ENCODE peak calls at places on chromosomes 12 and 14, in eight cellular contexts. J, R, L, P, H, K, Y and G are unnamed samples. For H3K4me1, the result is how much of the 10 kb centered on the place peaks cover.

GRCh38 chr12:93514853-93515252 is 47.5 kb downstream of the MRPL42 start:
- DNase-seq in H (no peak), L (no peak), K (no peak), J (peak), P (no peak), R (no peak), Y (no peak), G (peak)

GRCh38 chr14:102264355-102264754 is 40.6 kb downstream of the MOK start:
- DNase-seq in H (no peak), J (no peak), L (no peak), Y (no peak), K (no peak), R (no peak), P (no peak), G (no peak)

GRCh38 chr12:62841841-62842240 is 93.1 kb downstream of the PPM1H start:
- DNase-seq in H (no peak), P (no peak), L (no peak), R (no peak), J (no peak), K (no peak), Y (no peak), G (no peak)

GRCh38 chr12:125246346-125246656 is 181.1 kb downstream of the AACS start:
- DNase-seq in H (no peak), Y (no peak), L (no peak), R (no peak), K (no peak), J (no peak), P (no peak), G (no peak)

GRCh38 chr12:81221681-81222080 is 143.8 kb downstream of the ACSS3 start:
- DNase-seq in P (no peak), J (no peak), K (no peak), H (no peak), Y (no peak), R (no peak), L (no peak), G (peak)

GRCh38 chr12:41905703-41906297 is 238.9 kb downstream of the GXYLT1 start:
- DNase-seq in H (no peak), L (no peak), P (no peak), Y (no peak), R (peak), J (no peak), K (no peak), G (no peak)

GRCh38 chr12:92041742-92042141 is 103.9 kb downstream of the BTG1 start:
- DNase-seq in L (peak), Y (no peak), H (peak), K (no peak), R (peak), J (peak), P (no peak), G (no peak)

GRCh38 chr14:104238424-104239184 is 100.2 kb downstream of the KIF26A start:
- DNase-seq in J (no peak), P (no peak), K (no peak), Y (no peak), R (no peak), H (no peak), L (no peak), G (no peak)

GRCh38 chr12:129863938-129864337 is 39.9 kb downstream of the TMEM132D start:
- DNase-seq in H (no peak), Y (no peak), L (no peak), P (no peak), K (no peak), J (no peak), R (peak), G (no peak)

GRCh38 chr12:7937867-7938506 is 2.0 kb upstream of the SLC2A3 start:
- DNase-seq in K (no peak), R (peak), P (no peak), Y (no peak), J (no peak), H (no peak), L (no peak), G (peak)

GRCh38 chr14:32426596-32427408 is 97.7 kb downstream of the AKAP6 start:
- DNase-seq in K (peak), Y (no peak), L (no peak), J (peak), H (no peak), R (no peak), P (no peak), G (no peak)

GRCh38 chr14:37598085-37598972 is 2.9 kb downstream of the TTC6 start:
- DNase-seq in R (peak), J (peak), P (peak), H (no peak), Y (no peak), K (peak), L (no peak), G (no peak)

GRCh38 chr12:120793357-120793756 is 67.7 kb downstream of the ACADS start:
- DNase-seq in P (no peak), H (no peak), R (no peak), K (no peak), L (no peak), Y (no peak), J (no peak), G (no peak)

GRCh38 chr14:56796259-56796658 is 14.0 kb downstream of the OTX2 start:
- DNase-seq in R (peak), J (no peak), P (no peak), L (no peak), H (no peak), Y (no peak), K (peak), G (no peak)

GRCh38 chr12:54489857-54490256 is 7.7 kb upstream of the NCKAP1L start:
- DNase-seq in L (no peak), K (no peak), P (no peak), J (no peak), R (no peak), H (no peak), Y (no peak), G (no peak)

GRCh38 chr12:62523619-62524018 is 57.0 kb downstream of the MON2 start:
- DNase-seq in H (no peak), R (no peak), J (no peak), L (no peak), P (no peak), K (no peak), Y (no peak), G (no peak)

GRCh38 chr12:129566800-129567199 is 337.0 kb downstream of the TMEM132D start:
- DNase-seq in R (no peak), J (no peak), Y (no peak), H (no peak), K (no peak), L (no peak), P (no peak), G (no peak)

GRCh38 chr12:29665107-29665506 is 118.6 kb downstream of the TMTC1 start:
- DNase-seq in Y (no peak), H (no peak), L (no peak), K (no peak), J (no peak), R (no peak), P (no peak), G (no peak)

GRCh38 chr12:12919666-12920435 is 28.5 kb downstream of the GPRC5A start:
- DNase-seq in K (no peak), L (no peak), R (no peak), J (no peak), H (no peak), P (no peak), Y (no peak), G (no peak)

GRCh38 chr14:36646664-36647416 is 14.8 kb upstream of the PAX9 start:
- DNase-seq in R (peak), H (no peak), P (peak), J (no peak), L (no peak), K (peak), Y (no peak), G (peak)

GRCh38 chr12:107610030-107610859 is 75.4 kb upstream of the PWP1 start:
- DNase-seq in P (peak), L (peak), R (peak), K (peak), Y (no peak), H (peak), J (peak), G (peak)

GRCh38 chr14:104135121-104135903 is 3.1 kb upstream of the KIF26A start:
- DNase-seq in Y (no peak), P (peak), K (peak), R (peak), L (no peak), H (no peak), J (peak), G (peak)

GRCh38 chr12:46304080-46304479 is 35.2 kb upstream of the SLC38A1 start:
- DNase-seq in J (no peak), P (no peak), L (no peak), K (no peak), Y (no peak), H (no peak), R (no peak), G (peak)

GRCh38 chr14:103623883-103624482 is 5.0 kb upstream of the KLC1 start:
- DNase-seq in K (no peak), H (peak), Y (no peak), R (no peak), J (no peak), P (no peak), L (no peak), G (peak)

GRCh38 chr14:69346710-69347109 is 51.4 kb downstream of the ERH start:
- DNase-seq in P (peak), R (peak), K (peak), J (peak), Y (no peak), L (no peak), H (no peak), G (peak)

GRCh38 chr12:24198070-24198469 is 248.6 kb upstream of the SOX5 start:
- DNase-seq in L (no peak), K (no peak), J (no peak), R (no peak), H (no peak), Y (no peak), P (no peak), G (no peak)

GRCh38 chr14:94615823-94616570 is 3.8 kb downstream of the SERPINA3 start:
- DNase-seq in R (no peak), H (no peak), J (no peak), P (no peak), L (no peak), K (no peak), Y (no peak), G (no peak)

GRCh38 chr14:95195031-95195430 is 37.7 kb upstream of the DICER1 start:
- DNase-seq in J (no peak), R (no peak), P (no peak), H (no peak), L (no peak), Y (no peak), K (no peak), G (no peak)

GRCh38 chr12:46382974-46383653 is 10.5 kb upstream of the SLC38A2 start:
- DNase-seq in R (peak), P (peak), L (peak), K (peak), Y (peak), J (peak), H (peak), G (peak)

GRCh38 chr12:4434721-4435425 is 10.7 kb downstream of the FGF6 start:
- DNase-seq in J (no peak), R (no peak), P (no peak), K (no peak), Y (no peak), H (no peak), L (no peak), G (no peak)

GRCh38 chr14:90554341-90554740 is 157.5 kb downstream of the CALM1 start:
- DNase-seq in P (no peak), Y (no peak), K (no peak), J (no peak), L (no peak), H (no peak), R (no peak), G (no peak)

GRCh38 chr12:53221203-53222076 is 10.6 kb downstream of the RARG start:
- DNase-seq in K (peak), Y (no peak), P (peak), J (peak), R (peak), L (peak), H (peak), G (peak)

GRCh38 chr12:110262442-110263388 is 18.3 kb upstream of the ATP2A2 start:
- DNase-seq in Y (no peak), K (no peak), P (no peak), J (peak), H (no peak), R (no peak), L (no peak), G (no peak)

GRCh38 chr12:91921555-91921954 is 224.1 kb downstream of the BTG1 start:
- DNase-seq in Y (no peak), L (no peak), K (no peak), J (no peak), P (no peak), R (no peak), H (no peak), G (no peak)

GRCh38 chr14:73747386-73748211 is 33.4 kb upstream of the PNMA1 start:
- DNase-seq in H (no peak), R (no peak), K (no peak), L (no peak), J (no peak), Y (no peak), P (peak), G (no peak)

GRCh38 chr12:51244269-51244668 is 5.6 kb downstream of the DAZAP2 start:
- DNase-seq in R (no peak), Y (no peak), L (no peak), P (no peak), H (no peak), J (no peak), K (no peak), G (peak)

GRCh38 chr12:64457036-64457435 is 5.1 kb downstream of the TBK1 start:
- DNase-seq in K (no peak), P (peak), R (no peak), L (no peak), Y (no peak), H (no peak), J (no peak), G (peak)

GRCh38 chr12:41521872-41522379 is 333.8 kb downstream of the PDZRN4 start:
- DNase-seq in K (no peak), H (peak), L (peak), Y (no peak), P (peak), J (peak), R (no peak), G (peak)

GRCh38 chr14:55454264-55455151 is 14.1 kb upstream of the TBPL2 start:
- DNase-seq in R (no peak), K (peak), H (no peak), P (peak), Y (peak), J (peak), L (no peak), G (peak)

DNA sequence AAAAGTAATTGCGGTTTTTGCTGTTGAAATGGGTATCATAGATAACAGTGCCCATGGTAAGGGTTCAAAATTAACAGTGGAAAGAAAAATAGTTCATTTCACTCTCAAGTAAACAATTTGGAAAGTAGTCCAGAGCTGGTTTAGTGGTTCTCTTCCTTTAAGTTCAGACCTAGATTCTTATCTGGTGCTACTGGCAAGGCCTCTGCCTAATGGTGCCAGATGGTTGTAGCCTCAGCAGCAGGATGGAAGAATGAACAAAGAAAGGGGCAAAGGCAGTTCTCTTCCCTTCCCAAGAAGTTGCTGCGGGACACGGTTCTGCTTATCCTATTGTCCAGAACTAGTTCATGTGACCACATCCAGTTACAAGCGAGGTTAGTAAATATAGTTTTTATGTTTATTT is 10.5 kb downstream of the ARG2 start:
- DNase-seq in J (no peak), K (no peak), Y (no peak), P (no peak), H (no peak), R (no peak), L (no peak), G (no peak)
- H3K4me1 ChIP-seq in J (under half), K (under half), Y (under half), P (under half), H (under half), R (under half), L (under half), G (under half)

DNA sequence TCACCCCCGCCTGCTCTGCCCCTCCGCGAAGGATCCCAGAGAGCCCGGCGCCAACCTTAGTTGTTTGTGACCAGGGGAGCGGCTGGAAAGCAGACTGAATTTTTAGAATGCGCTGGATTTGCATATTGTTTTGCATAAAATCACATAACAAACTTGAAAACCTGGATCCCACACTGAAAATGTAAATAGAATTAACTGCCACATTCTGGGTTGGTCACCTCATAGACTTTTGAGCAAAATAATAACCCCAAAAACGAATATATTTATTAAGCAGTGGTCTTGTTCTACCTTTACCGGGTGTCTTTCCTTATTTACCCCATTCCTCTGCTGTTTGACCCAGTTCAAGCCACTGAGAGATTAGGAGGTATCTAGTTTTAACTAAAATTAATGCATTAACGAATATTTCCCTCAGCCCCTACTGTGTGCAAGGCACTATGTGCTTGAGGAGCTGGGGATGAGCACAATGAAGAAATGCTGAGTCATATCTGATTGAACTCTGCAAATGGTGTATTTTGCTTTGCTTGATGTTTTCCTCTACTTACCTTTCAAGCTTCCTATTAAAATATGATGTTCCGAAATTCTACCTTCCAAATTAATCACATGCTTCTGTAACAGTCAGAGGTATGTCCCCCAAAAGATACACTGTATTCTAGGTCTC is 438 bp upstream of the EGLN3 start:
- DNase-seq in K (no peak), P (no peak), H (no peak), L (no peak), Y (no peak), R (peak), J (no peak), G (no peak)
- H3K4me3 ChIP-seq in K (peak), P (peak), H (no peak), L (peak), Y (peak), R (peak), J (peak), G (peak)

GRCh38 chr14:59634617-59635016 is 58.0 kb upstream of the CCDC175 start:
- DNase-seq in P (no peak), J (no peak), L (no peak), R (no peak), Y (no peak), H (no peak), K (no peak), G (no peak)
- TF ChIP-seq EZH2phosphoT487 in P (no peak), J (no peak), L (no peak), R (no peak), Y (no peak), H (no peak), K (no peak), G (no peak)

DNA sequence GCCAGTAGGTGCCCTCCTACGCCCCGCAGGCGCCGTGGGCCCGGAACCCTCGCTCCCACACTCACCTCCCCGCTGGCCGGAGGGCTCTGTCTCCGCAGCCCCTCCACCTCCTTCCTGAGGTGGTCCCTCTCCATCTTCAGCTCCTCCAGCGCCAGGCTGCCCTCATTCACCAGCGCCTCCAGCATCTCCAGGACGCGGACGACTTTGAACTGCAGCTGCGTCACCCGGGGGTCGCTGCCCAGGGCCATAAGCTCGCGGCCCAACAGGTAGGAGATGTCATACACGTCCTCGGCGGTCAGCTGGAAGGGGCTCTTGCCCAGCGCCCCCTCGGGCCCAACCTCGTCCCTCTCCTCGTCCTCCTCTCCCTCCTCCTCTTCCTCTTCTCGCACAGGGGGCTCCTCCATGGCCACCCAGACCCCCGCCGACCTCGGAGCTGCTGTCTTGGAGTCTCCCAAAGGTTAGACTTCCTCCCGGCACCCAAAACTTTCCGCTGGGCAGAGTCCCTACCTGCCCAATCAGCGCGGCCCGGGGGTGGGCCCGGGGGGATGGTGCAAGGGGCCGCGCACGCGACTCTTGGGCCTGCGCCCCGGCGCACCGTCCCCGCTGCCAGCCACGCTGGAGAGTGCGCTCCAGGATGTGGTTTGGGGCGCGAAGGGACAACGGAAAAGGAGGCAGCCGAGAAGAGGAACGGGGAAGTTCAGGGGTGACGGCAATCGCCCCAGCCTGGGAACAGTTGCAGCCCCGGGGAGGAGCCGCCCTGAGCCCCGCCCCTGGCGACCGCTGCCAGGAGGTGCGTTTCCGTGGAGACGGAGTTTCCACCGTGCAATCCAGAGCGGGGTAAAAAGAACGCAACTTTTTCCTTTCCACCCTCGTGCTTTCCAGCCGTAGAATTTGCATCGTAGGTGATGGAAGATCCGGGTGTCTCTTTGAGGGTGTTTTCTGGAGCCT is at the start of gene RILPL2:
- DNase-seq in Y (peak), J (peak), H (peak), K (peak), P (peak), L (peak), R (peak), G (peak)
- H3K4me1 ChIP-seq in Y (under half), J (under half), H (under half), K (under half), P (under half), L (under half), R (under half), G (under half)

DNA sequence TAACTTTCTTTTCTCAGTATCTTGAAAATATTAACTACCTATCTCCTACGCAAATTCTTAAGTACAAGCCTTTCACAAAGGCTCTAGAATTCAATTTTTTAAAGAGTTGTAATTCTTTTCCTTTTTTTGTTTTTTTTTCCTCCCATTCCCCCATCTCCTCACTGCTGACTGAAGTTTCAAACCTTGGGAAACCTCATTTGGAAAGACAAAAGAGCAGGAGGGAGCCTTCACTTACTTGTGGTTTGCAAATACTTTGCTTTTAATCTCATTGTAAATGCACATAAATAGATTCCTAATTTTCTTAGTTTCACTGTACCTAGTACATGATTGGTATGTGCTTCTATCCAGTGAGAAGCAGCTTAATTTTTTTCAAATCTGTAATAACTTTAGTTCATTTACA is 15.8 kb upstream of the PTGDR start:
- DNase-seq in J (no peak), K (peak), Y (no peak), P (no peak), L (no peak), H (no peak), R (peak), G (no peak)
- H3K4me3 ChIP-seq in J (no peak), K (no peak), Y (no peak), P (no peak), L (no peak), H (no peak), R (no peak), G (no peak)